ENCODE peak calls at places on chromosomes 11 and 22, in four cellular contexts. V is WTC11, A is C1 segment of cervical spinal cord, L is GM23248. J is an unnamed sample.

GRCh38 chr22:42922374-42923177 is 65.5 kb upstream of the ARFGAP3 start:
- DNase-seq in V (no peak), A (no peak), L (no peak), J (no peak)

GRCh38 chr11:38297670-38298069 is 1699.6 kb upstream of the RAG2 start:
- DNase-seq in V (no peak), A (no peak), L (no peak), J (no peak)

GRCh38 chr11:690738-691633 is 4.0 kb downstream of the DEAF1 start:
- DNase-seq in V (no peak), A (no peak), L (no peak), J (no peak)

GRCh38 chr22:37063436-37064420 is 12.2 kb downstream of the KCTD17 start:
- DNase-seq in V (no peak), A (no peak), L (no peak), J (no peak)

GRCh38 chr11:75474878-75475766 is 42.1 kb upstream of the KLHL35 start:
- DNase-seq in V (peak; percentile 85), A (no peak), L (peak; percentile 39), J (no peak)

GRCh38 chr11:35214792-35215193 is 75.8 kb downstream of the CD44 start:
- DNase-seq in V (peak; percentile 68), A (no peak), L (peak; percentile 98), J (peak; percentile 80)

GRCh38 chr11:396948-397548 is 3.0 kb downstream of the PKP3 start:
- DNase-seq in V (no peak), A (no peak), L (peak; percentile 79), J (peak; percentile 30)

GRCh38 chr11:128692750-128693578 is 908 bp upstream of the FLI1 start:
- DNase-seq in V (peak; percentile 49), A (no peak), L (peak; percentile 87), J (no peak)

GRCh38 chr22:48783821-48784266 is 1043.8 kb downstream of the BRD1 start:
- DNase-seq in V (no peak), A (no peak), L (no peak), J (no peak)

GRCh38 chr11:128886401-128887119 is 4.6 kb upstream of the KCNJ5 start:
- DNase-seq in V (no peak), A (no peak), L (no peak), J (no peak)

GRCh38 chr11:105244157-105244820 is 104.7 kb upstream of the CARD18 start:
- DNase-seq in V (no peak), A (no peak), L (peak; percentile 93), J (peak; percentile 51)

GRCh38 chr11:45209480-45209879 is 63.0 kb downstream of the PRDM11 start:
- DNase-seq in V (no peak), A (no peak), L (no peak), J (no peak)

GRCh38 chr11:43833657-43834073 is 47.0 kb upstream of the ALKBH3 start:
- DNase-seq in V (no peak), A (no peak), L (peak; percentile 20), J (no peak)

GRCh38 chr22:23204125-23204488 is 23.8 kb downstream of the BCR start:
- DNase-seq in V (no peak), A (no peak), L (peak; percentile 80), J (no peak)

GRCh38 chr11:65793144-65793581 is 6.3 kb downstream of the OVOL1 start:
- DNase-seq in V (no peak), A (no peak), L (no peak), J (no peak)

GRCh38 chr11:29093416-29093815 is 923.4 kb downstream of the KCNA4 start:
- DNase-seq in V (no peak), A (no peak), L (peak; percentile 70), J (peak; percentile 5)

GRCh38 chr22:46842606-46843005 is 80.2 kb downstream of the TBC1D22A start:
- DNase-seq in V (no peak), A (no peak), L (no peak), J (no peak)

GRCh38 chr11:33774356-33775063 is at the start of gene FBXO3:
- DNase-seq in V (peak; percentile 92), A (peak; percentile 55), L (peak; percentile 89), J (peak; percentile 25)

GRCh38 chr11:37504066-37504611 is 906.1 kb upstream of the RAG2 start:
- DNase-seq in V (no peak), A (no peak), L (peak; percentile 33), J (peak; percentile 39)

GRCh38 chr11:134008593-134008992 is 51.8 kb upstream of the IGSF9B start:
- DNase-seq in V (no peak), A (no peak), L (no peak), J (no peak)

GRCh38 chr11:66112640-66113098 is 42.6 kb downstream of the PACS1 start:
- DNase-seq in V (no peak), A (no peak), L (peak; percentile 86), J (peak; percentile 36)